ENCODE peak calls at places on chromosome 13, in six cellular contexts. S is HL-60, E is cardiac muscle cell, V is adrenal gland, M is sigmoid colon, D is Peyer's patch. I is an unnamed sample.

GRCh38 chr13:27339299-27339698 is 68.7 kb downstream of the RASL11A start:
- DNase-seq in S (peak; percentile 69), E (peak; percentile 72), V (no peak), M (no peak), D (peak; percentile 46), I (no peak)

GRCh38 chr13:26873174-26873698 is 112.7 kb upstream of the GPR12 start:
- DNase-seq in S (no peak), E (no peak), V (no peak), M (no peak), D (no peak), I (no peak)

GRCh38 chr13:77437267-77437666 is 98.2 kb upstream of the SCEL start:
- DNase-seq in S (no peak), E (no peak), V (no peak), M (no peak), D (no peak), I (no peak)

GRCh38 chr13:79404985-79405384 is 1.1 kb downstream of the RBM26 start:
- DNase-seq in S (no peak), E (no peak), V (peak; percentile 24), M (no peak), D (peak; percentile 18), I (no peak)

GRCh38 chr13:51643114-51643881 is 59.0 kb downstream of the WDFY2 start:
- DNase-seq in S (no peak), E (peak; percentile 85), V (no peak), M (no peak), D (no peak), I (no peak)

GRCh38 chr13:33207616-33207964 is 78.0 kb downstream of the STARD13 start:
- DNase-seq in S (no peak), E (peak; percentile 85), V (peak; percentile 48), M (no peak), D (no peak), I (no peak)

GRCh38 chr13:45833663-45834062 is 17.9 kb downstream of the SIAH3 start:
- DNase-seq in S (no peak), E (peak; percentile 20), V (peak; percentile 94), M (no peak), D (no peak), I (no peak)

GRCh38 chr13:109412232-109412935 is 374.0 kb downstream of the IRS2 start:
- DNase-seq in S (peak; percentile 93), E (peak; percentile 72), V (peak; percentile 71), M (no peak), D (no peak), I (no peak)

GRCh38 chr13:29943301-29944085 is 93.1 kb upstream of the UBL3 start:
- DNase-seq in S (no peak), E (no peak), V (no peak), M (no peak), D (no peak), I (no peak)

GRCh38 chr13:48233886-48234488 is 981 bp downstream of the ITM2B start:
- DNase-seq in S (no peak), E (peak; percentile 73), V (no peak), M (peak; percentile 65), D (no peak), I (no peak)

GRCh38 chr13:30159446-30159839 is 147.9 kb downstream of the KATNAL1 start:
- DNase-seq in S (no peak), E (peak; percentile 55), V (no peak), M (peak; percentile 33), D (no peak), I (no peak)

GRCh38 chr13:21130116-21130515 is 46.2 kb downstream of the SKA3 start:
- DNase-seq in S (no peak), E (no peak), V (no peak), M (no peak), D (no peak), I (no peak)

GRCh38 chr13:85386424-85386823 is 412.8 kb downstream of the SLITRK6 start:
- DNase-seq in S (no peak), E (peak; percentile 8), V (no peak), M (no peak), D (no peak), I (no peak)

GRCh38 chr13:22499919-22500318 is 680.9 kb upstream of the SGCG start:
- DNase-seq in S (no peak), E (no peak), V (no peak), M (no peak), D (no peak), I (no peak)

GRCh38 chr13:113410472-113411201 is 42.7 kb downstream of the ADPRHL1 start:
- DNase-seq in S (no peak), E (no peak), V (no peak), M (peak; percentile 80), D (no peak), I (no peak)

GRCh38 chr13:87953381-87953780 is 282.2 kb downstream of the SLITRK5 start:
- DNase-seq in S (no peak), E (no peak), V (no peak), M (no peak), D (no peak), I (no peak)

GRCh38 chr13:84086847-84087162 is 204.5 kb upstream of the SLITRK1 start:
- DNase-seq in S (no peak), E (no peak), V (no peak), M (no peak), D (no peak), I (no peak)

GRCh38 chr13:31824705-31825512 is 85.6 kb downstream of the RXFP2 start:
- DNase-seq in S (peak; percentile 41), E (peak; percentile 52), V (no peak), M (no peak), D (no peak), I (no peak)

GRCh38 chr13:99087954-99088491 is 110.2 kb upstream of the DOCK9 start:
- DNase-seq in S (no peak), E (no peak), V (no peak), M (no peak), D (no peak), I (no peak)

GRCh38 chr13:56720841-56721240 is 419.9 kb upstream of the PRR20A start:
- DNase-seq in S (no peak), E (peak; percentile 3), V (no peak), M (no peak), D (no peak), I (no peak)

GRCh38 chr13:66414196-66414800 is 815.8 kb downstream of the PCDH9 start:
- DNase-seq in S (no peak), E (no peak), V (no peak), M (no peak), D (no peak), I (no peak)

GRCh38 chr13:96532804-96533203 is 442.9 kb downstream of the HS6ST3 start:
- DNase-seq in S (no peak), E (no peak), V (no peak), M (no peak), D (no peak), I (no peak)

GRCh38 chr13:113654591-113655357 is 3.2 kb downstream of the ATP4B start:
- DNase-seq in S (no peak), E (no peak), V (no peak), M (peak; percentile 42), D (no peak), I (no peak)

GRCh38 chr13:50128406-50129048 is 113.3 kb downstream of the KCNRG start:
- DNase-seq in S (no peak), E (peak; percentile 3), V (no peak), M (no peak), D (no peak), I (no peak)

DNA sequence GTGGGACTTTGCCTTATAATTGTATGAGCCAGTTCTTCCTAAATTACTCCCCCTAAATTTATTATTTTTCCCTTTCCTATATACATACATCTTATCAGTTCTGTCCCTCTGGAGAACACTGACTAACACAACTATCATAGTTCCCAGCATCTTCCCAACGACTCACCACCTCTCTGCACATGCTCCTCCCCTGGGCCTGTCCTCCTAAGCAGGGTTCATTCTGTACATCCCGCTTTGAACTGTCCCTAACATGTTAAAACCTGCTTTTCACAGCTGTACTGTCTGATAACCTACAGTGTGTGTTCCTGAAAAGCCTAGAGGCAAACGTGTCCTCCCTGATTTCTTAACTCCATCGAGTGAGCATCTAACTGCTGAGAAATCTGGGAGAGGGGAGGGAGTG is 141.7 kb downstream of the EFNB2 start:
- DNase-seq in S (no peak), E (no peak), V (no peak), M (no peak), D (no peak), I (no peak)
- H3K27ac ChIP-seq in S (no peak overlapping the region), E (no peak overlapping the region), V (no peak overlapping the region), M (no peak overlapping the region), D (no peak overlapping the region), I (no peak overlapping the region)

DNA sequence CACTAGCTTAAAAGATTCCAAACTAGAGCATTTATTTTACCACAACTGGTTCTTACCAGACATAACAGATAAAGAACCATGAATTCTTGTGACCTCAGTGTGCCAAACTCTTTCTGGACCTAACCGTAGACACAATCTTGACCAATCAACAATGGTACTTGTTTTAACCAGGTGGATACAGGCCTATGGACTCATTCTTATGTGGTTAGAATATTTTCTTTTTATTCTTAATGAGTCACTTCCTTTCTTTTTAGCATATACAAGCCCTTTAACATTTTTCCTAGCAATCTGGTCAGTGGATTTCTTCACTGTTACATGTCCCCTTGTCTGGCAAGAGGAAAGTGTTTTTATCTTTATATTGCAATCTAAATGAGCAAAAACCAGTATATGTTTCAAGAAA is 792.1 kb upstream of the SPRY2 start:
- DNase-seq in S (no peak), E (peak; percentile 37), V (no peak), M (no peak), D (no peak), I (no peak)
- H3K27me3 ChIP-seq in S (no peaks in the 10 kb centered on the region), E (no peaks in the 10 kb centered on the region), V (no peaks in the 10 kb centered on the region), M (no peaks in the 10 kb centered on the region), D (no peaks in the 10 kb centered on the region), I (no peaks in the 10 kb centered on the region)

GRCh38 chr13:73162912-73163911 is 104.4 kb downstream of the KLF5 start:
- DNase-seq in S (no peak), E (no peak), V (no peak), M (no peak), D (no peak), I (no peak)

GRCh38 chr13:73158851-73159250 is 100.0 kb downstream of the KLF5 start:
- DNase-seq in S (no peak), E (peak; percentile 49), V (no peak), M (no peak), D (no peak), I (no peak)
- H3K27ac ChIP-seq in S (no peak overlapping the region), E (no peak overlapping the region), V (no peak overlapping the region), M (no peak overlapping the region), D (no peak overlapping the region), I (no peak overlapping the region)

GRCh38 chr13:112072531-112073244 is 5.7 kb downstream of the SOX1 start:
- DNase-seq in S (no peak), E (no peak), V (no peak), M (no peak), D (no peak), I (no peak)
- H3K27me3 ChIP-seq in S (peaks cover 73% of the 10 kb centered on the region), E (peaks cover 100% of the 10 kb centered on the region), V (peaks cover 85% of the 10 kb centered on the region), M (peaks cover 58% of the 10 kb centered on the region), D (peaks cover 58% of the 10 kb centered on the region), I (peaks cover 48% of the 10 kb centered on the region)

GRCh38 chr13:101473458-101473857 is 21.0 kb downstream of the ITGBL1 start:
- DNase-seq in S (no peak), E (peak; percentile 67), V (peak; percentile 31), M (no peak), D (no peak), I (no peak)
- H3K27ac ChIP-seq in S (no peak overlapping the region), E (no peak overlapping the region), V (no peak overlapping the region), M (no peak overlapping the region), D (no peak overlapping the region), I (no peak overlapping the region)

GRCh38 chr13:19060311-19061002 is 121.2 kb downstream of the TUBA3C start:
- DNase-seq in S (no peak), E (no peak), V (no peak), M (no peak), D (no peak), I (peak; percentile 25)
- H3K27me3 ChIP-seq in S (no peaks in the 10 kb centered on the region), E (no peaks in the 10 kb centered on the region), V (no peaks in the 10 kb centered on the region), M (no peaks in the 10 kb centered on the region), D (no peaks in the 10 kb centered on the region), I (no peaks in the 10 kb centered on the region)